ENCODE peak calls at places on chromosomes 7 and 10, in ten cellular contexts. One of them, this sample, is unnamed.

GRCh38 chr7:131859162-131859821 is 302.9 kb upstream of the PODXL start:
- DNase-seq in fibroblast of lung: peak; percentile 73
- DNase-seq in fibroblast of pulmonary artery: peak; percentile 78
- DNase-seq in A549: peak; percentile 77
- DNase-seq in neuronal stem cell: peak; percentile 62
- DNase-seq in heart right ventricle: peak; percentile 49
- DNase-seq in thoracic aorta: peak; percentile 13
- DNase-seq in esophagus squamous epithelium: no peak
- DNase-seq in adrenal gland: peak; percentile 74
- DNase-seq in SJCRH30: peak; percentile 94
- DNase-seq in this sample: peak; percentile 78

GRCh38 chr10:78802866-78803265 is 265.9 kb upstream of the ZMIZ1 start:
- DNase-seq in neuronal stem cell: no peak
- DNase-seq in fibroblast of lung: peak; percentile 64
- DNase-seq in SJCRH30: no peak
- DNase-seq in esophagus squamous epithelium: no peak
- DNase-seq in fibroblast of pulmonary artery: peak; percentile 55
- DNase-seq in heart right ventricle: peak; percentile 71
- DNase-seq in A549: no peak
- DNase-seq in adrenal gland: no peak
- DNase-seq in thoracic aorta: no peak
- DNase-seq in this sample: peak; percentile 18

GRCh38 chr10:10860455-10860976 is 157.2 kb upstream of the CELF2 start:
- DNase-seq in esophagus squamous epithelium: no peak
- DNase-seq in adrenal gland: no peak
- DNase-seq in fibroblast of lung: no peak
- DNase-seq in A549: no peak
- DNase-seq in fibroblast of pulmonary artery: no peak
- DNase-seq in SJCRH30: no peak
- DNase-seq in thoracic aorta: no peak
- DNase-seq in neuronal stem cell: no peak
- DNase-seq in heart right ventricle: no peak
- DNase-seq in this sample: no peak

GRCh38 chr7:115145512-115145911 is 223.6 kb downstream of the MDFIC start:
- DNase-seq in thoracic aorta: no peak
- DNase-seq in fibroblast of pulmonary artery: peak; percentile 79
- DNase-seq in SJCRH30: no peak
- DNase-seq in heart right ventricle: no peak
- DNase-seq in neuronal stem cell: no peak
- DNase-seq in A549: no peak
- DNase-seq in fibroblast of lung: peak; percentile 13
- DNase-seq in adrenal gland: no peak
- DNase-seq in esophagus squamous epithelium: no peak
- DNase-seq in this sample: no peak

GRCh38 chr10:4303045-4303444 is 518.0 kb upstream of the KLF6 start:
- DNase-seq in neuronal stem cell: no peak
- DNase-seq in thoracic aorta: no peak
- DNase-seq in esophagus squamous epithelium: no peak
- DNase-seq in fibroblast of lung: no peak
- DNase-seq in heart right ventricle: no peak
- DNase-seq in adrenal gland: no peak
- DNase-seq in A549: peak; percentile 4
- DNase-seq in SJCRH30: no peak
- DNase-seq in fibroblast of pulmonary artery: peak; percentile 41
- DNase-seq in this sample: no peak

GRCh38 chr7:112428715-112429114 is 21.5 kb upstream of the IFRD1 start:
- DNase-seq in heart right ventricle: no peak
- DNase-seq in SJCRH30: no peak
- DNase-seq in fibroblast of lung: no peak
- DNase-seq in adrenal gland: no peak
- DNase-seq in fibroblast of pulmonary artery: no peak
- DNase-seq in neuronal stem cell: no peak
- DNase-seq in thoracic aorta: no peak
- DNase-seq in A549: no peak
- DNase-seq in esophagus squamous epithelium: no peak
- DNase-seq in this sample: no peak

GRCh38 chr7:141700291-141700847 is 1.6 kb downstream of the DENND11 start:
- DNase-seq in neuronal stem cell: no peak
- DNase-seq in fibroblast of pulmonary artery: no peak
- DNase-seq in thoracic aorta: no peak
- DNase-seq in adrenal gland: no peak
- DNase-seq in A549: no peak
- DNase-seq in SJCRH30: no peak
- DNase-seq in esophagus squamous epithelium: no peak
- DNase-seq in heart right ventricle: no peak
- DNase-seq in fibroblast of lung: no peak
- DNase-seq in this sample: no peak

GRCh38 chr7:102306916-102307677 is 20.4 kb downstream of the SH2B2 start:
- DNase-seq in adrenal gland: peak; percentile 45
- DNase-seq in thoracic aorta: no peak
- DNase-seq in heart right ventricle: peak; percentile 43
- DNase-seq in fibroblast of pulmonary artery: no peak
- DNase-seq in A549: peak; percentile 59
- DNase-seq in neuronal stem cell: no peak
- DNase-seq in fibroblast of lung: peak; percentile 61
- DNase-seq in esophagus squamous epithelium: peak; percentile 40
- DNase-seq in SJCRH30: peak; percentile 90
- DNase-seq in this sample: peak; percentile 68

GRCh38 chr10:58448121-58448935 is 63.1 kb downstream of the TFAM start:
- DNase-seq in thoracic aorta: no peak
- DNase-seq in fibroblast of lung: no peak
- DNase-seq in heart right ventricle: no peak
- DNase-seq in adrenal gland: no peak
- DNase-seq in fibroblast of pulmonary artery: no peak
- DNase-seq in neuronal stem cell: no peak
- DNase-seq in esophagus squamous epithelium: no peak
- DNase-seq in SJCRH30: no peak
- DNase-seq in A549: no peak
- DNase-seq in this sample: no peak

GRCh38 chr7:73622909-73623797 is 1.2 kb downstream of the MLXIPL start:
- DNase-seq in fibroblast of lung: no peak
- DNase-seq in neuronal stem cell: no peak
- DNase-seq in heart right ventricle: peak; percentile 54
- DNase-seq in A549: no peak
- DNase-seq in adrenal gland: peak; percentile 89
- DNase-seq in fibroblast of pulmonary artery: peak; percentile 23
- DNase-seq in esophagus squamous epithelium: no peak
- DNase-seq in thoracic aorta: no peak
- DNase-seq in SJCRH30: peak; percentile 62
- DNase-seq in this sample: no peak

DNA sequence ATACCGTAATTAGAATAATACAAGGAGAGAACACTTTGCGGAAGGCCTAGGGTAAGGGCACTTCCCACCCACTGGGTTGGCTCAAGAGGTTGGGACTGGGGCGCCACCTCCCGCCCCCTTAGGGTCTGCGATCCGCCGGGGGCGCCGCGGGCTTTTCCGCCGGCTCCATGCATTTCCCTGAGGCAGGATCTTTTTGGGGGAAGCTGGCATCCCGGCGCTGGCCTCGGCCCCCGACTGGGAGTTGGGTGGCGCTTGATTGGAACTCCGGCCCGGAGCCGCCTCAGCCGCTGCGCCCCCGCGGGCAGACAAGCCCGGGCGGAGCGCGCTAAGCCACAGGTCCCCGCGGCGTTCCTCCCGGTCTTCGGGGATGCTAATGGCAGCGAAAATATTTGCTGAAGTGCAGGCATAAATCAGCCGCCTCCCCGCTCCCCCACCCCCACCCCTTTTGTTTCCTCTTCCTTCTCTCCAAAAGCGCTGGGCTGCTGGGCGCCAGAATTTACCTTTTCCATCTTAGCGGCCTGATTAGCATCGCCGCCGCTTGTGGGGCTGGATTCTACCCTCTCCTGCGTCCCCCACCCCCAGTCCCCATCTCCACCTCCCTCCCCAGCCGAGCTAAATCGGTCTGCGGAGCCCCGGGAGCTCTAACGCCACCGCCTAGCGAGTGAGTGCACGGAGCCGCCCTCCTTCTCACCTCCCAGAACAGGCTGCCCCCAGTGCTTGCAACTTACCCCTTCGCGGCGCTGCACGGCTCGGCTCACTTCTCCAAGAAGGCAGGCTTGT is 5.1 kb downstream of the UNC5B start:
- DNase-seq in heart right ventricle: peak; percentile 36
- DNase-seq in fibroblast of pulmonary artery: no peak
- DNase-seq in SJCRH30: no peak
- DNase-seq in adrenal gland: no peak
- DNase-seq in thoracic aorta: no peak
- DNase-seq in A549: no peak
- DNase-seq in fibroblast of lung: peak; percentile 48
- DNase-seq in esophagus squamous epithelium: no peak
- DNase-seq in neuronal stem cell: no peak
- DNase-seq in this sample: peak; percentile 43
- H3K4me3 ChIP-seq in heart right ventricle: peak overlapping the region; percentile 96
- H3K4me3 ChIP-seq in fibroblast of pulmonary artery: peak overlapping the region; percentile 97
- H3K4me3 ChIP-seq in SJCRH30: no peak overlapping the region
- H3K4me3 ChIP-seq in adrenal gland: peak overlapping the region; percentile 30
- H3K4me3 ChIP-seq in thoracic aorta: peak overlapping the region; percentile 87
- H3K4me3 ChIP-seq in A549: peak overlapping the region; percentile 42
- H3K4me3 ChIP-seq in fibroblast of lung: peak overlapping the region; percentile 78
- H3K4me3 ChIP-seq in esophagus squamous epithelium: peak overlapping the region; percentile 71
- H3K4me3 ChIP-seq in neuronal stem cell: peak overlapping the region; percentile 57
- H3K4me3 ChIP-seq in this sample: peak overlapping the region; percentile 97

GRCh38 chr10:314381-314780 is 179.1 kb downstream of the ZMYND11 start:
- DNase-seq in adrenal gland: no peak
- DNase-seq in fibroblast of pulmonary artery: no peak
- DNase-seq in A549: no peak
- DNase-seq in neuronal stem cell: no peak
- DNase-seq in esophagus squamous epithelium: no peak
- DNase-seq in thoracic aorta: no peak
- DNase-seq in SJCRH30: no peak
- DNase-seq in fibroblast of lung: no peak
- DNase-seq in heart right ventricle: no peak
- DNase-seq in this sample: no peak

GRCh38 chr10:310371-310770 is 175.1 kb downstream of the ZMYND11 start:
- DNase-seq in heart right ventricle: no peak
- DNase-seq in fibroblast of pulmonary artery: no peak
- DNase-seq in adrenal gland: no peak
- DNase-seq in neuronal stem cell: no peak
- DNase-seq in SJCRH30: no peak
- DNase-seq in A549: no peak
- DNase-seq in fibroblast of lung: no peak
- DNase-seq in esophagus squamous epithelium: no peak
- DNase-seq in thoracic aorta: no peak
- DNase-seq in this sample: no peak

GRCh38 chr10:310976-311639 is 175.9 kb downstream of the ZMYND11 start:
- DNase-seq in heart right ventricle: no peak
- DNase-seq in fibroblast of pulmonary artery: no peak
- DNase-seq in fibroblast of lung: peak; percentile 40
- DNase-seq in A549: no peak
- DNase-seq in neuronal stem cell: no peak
- DNase-seq in adrenal gland: no peak
- DNase-seq in SJCRH30: no peak
- DNase-seq in esophagus squamous epithelium: no peak
- DNase-seq in thoracic aorta: no peak
- DNase-seq in this sample: no peak

GRCh38 chr10:314871-315270 is 179.6 kb downstream of the ZMYND11 start:
- DNase-seq in neuronal stem cell: no peak
- DNase-seq in A549: no peak
- DNase-seq in fibroblast of lung: peak; percentile 63
- DNase-seq in thoracic aorta: no peak
- DNase-seq in SJCRH30: no peak
- DNase-seq in adrenal gland: no peak
- DNase-seq in fibroblast of pulmonary artery: peak; percentile 6
- DNase-seq in esophagus squamous epithelium: no peak
- DNase-seq in heart right ventricle: no peak
- DNase-seq in this sample: no peak

GRCh38 chr10:311901-312665 is 176.8 kb downstream of the ZMYND11 start:
- DNase-seq in thoracic aorta: no peak
- DNase-seq in fibroblast of lung: no peak
- DNase-seq in adrenal gland: no peak
- DNase-seq in fibroblast of pulmonary artery: no peak
- DNase-seq in A549: no peak
- DNase-seq in SJCRH30: no peak
- DNase-seq in neuronal stem cell: no peak
- DNase-seq in heart right ventricle: no peak
- DNase-seq in esophagus squamous epithelium: no peak
- DNase-seq in this sample: no peak
- H3K4me3 ChIP-seq in thoracic aorta: no peak overlapping the region
- H3K4me3 ChIP-seq in fibroblast of lung: no peak overlapping the region
- H3K4me3 ChIP-seq in adrenal gland: no peak overlapping the region
- H3K4me3 ChIP-seq in fibroblast of pulmonary artery: no peak overlapping the region
- H3K4me3 ChIP-seq in A549: no peak overlapping the region
- H3K4me3 ChIP-seq in SJCRH30: no peak overlapping the region
- H3K4me3 ChIP-seq in neuronal stem cell: no peak overlapping the region
- H3K4me3 ChIP-seq in heart right ventricle: no peak overlapping the region
- H3K4me3 ChIP-seq in esophagus squamous epithelium: no peak overlapping the region
- H3K4me3 ChIP-seq in this sample: no peak overlapping the region

DNA sequence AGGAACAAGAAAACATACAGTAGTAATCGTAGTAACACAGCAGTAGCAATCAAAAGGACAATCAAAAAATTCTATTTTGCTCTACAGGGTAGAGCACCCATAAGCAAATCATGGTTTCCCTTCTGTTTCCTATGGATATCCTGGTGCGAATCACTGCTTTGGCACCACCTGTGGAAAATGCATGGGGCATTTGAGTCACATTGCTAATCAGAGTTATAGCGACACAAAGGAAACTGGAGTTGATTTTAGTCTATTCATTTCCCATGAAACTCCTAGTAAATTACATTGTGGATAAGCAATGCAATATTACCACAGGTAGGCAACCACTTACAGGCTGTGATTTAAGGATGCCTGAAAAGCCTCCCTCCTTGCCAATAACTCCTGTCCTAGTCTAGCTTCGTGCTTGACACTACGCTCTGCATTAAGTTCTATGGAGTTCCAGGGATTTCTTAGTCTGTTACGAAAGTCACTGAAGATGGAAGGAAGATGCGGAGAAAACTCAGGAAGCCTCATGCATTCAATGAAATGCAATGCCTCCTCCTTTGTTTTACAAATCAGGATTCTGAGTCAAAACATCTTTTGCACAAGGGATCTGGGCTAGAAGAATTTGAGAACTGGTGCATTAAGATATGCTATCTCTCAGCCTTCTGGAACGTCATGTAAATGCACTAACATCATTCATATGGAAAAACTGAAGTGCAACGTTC is 188.4 kb downstream of the DGKI start:
- DNase-seq in SJCRH30: no peak
- DNase-seq in esophagus squamous epithelium: no peak
- DNase-seq in thoracic aorta: no peak
- DNase-seq in heart right ventricle: no peak
- DNase-seq in neuronal stem cell: no peak
- DNase-seq in adrenal gland: no peak
- DNase-seq in fibroblast of lung: no peak
- DNase-seq in A549: no peak
- DNase-seq in fibroblast of pulmonary artery: no peak
- DNase-seq in this sample: no peak
- H3K4me3 ChIP-seq in SJCRH30: no peak overlapping the region
- H3K4me3 ChIP-seq in esophagus squamous epithelium: no peak overlapping the region
- H3K4me3 ChIP-seq in thoracic aorta: no peak overlapping the region
- H3K4me3 ChIP-seq in heart right ventricle: no peak overlapping the region
- H3K4me3 ChIP-seq in neuronal stem cell: no peak overlapping the region
- H3K4me3 ChIP-seq in adrenal gland: no peak overlapping the region
- H3K4me3 ChIP-seq in fibroblast of lung: no peak overlapping the region
- H3K4me3 ChIP-seq in A549: no peak overlapping the region
- H3K4me3 ChIP-seq in fibroblast of pulmonary artery: no peak overlapping the region
- H3K4me3 ChIP-seq in this sample: no peak overlapping the region

DNA sequence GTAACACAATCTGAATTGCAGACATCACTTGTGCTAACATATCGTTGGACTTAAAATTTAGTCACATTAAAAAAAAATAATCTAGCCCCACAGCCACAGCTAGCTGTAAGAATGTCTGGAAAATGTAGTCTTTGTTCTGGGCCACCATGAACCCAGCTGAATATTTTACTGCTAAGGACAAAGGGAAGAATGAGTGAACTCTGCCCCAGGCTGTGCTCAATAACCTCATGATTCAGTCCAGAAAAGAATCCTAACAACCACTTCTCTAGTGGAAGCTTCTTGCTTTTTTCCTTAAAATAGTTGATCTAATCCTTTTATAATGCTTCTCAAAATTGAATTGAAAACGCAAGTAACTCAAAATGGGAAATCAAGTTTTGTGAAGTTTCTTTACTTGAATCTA is 25.6 kb upstream of the SOSTDC1 start:
- DNase-seq in A549: no peak
- DNase-seq in SJCRH30: peak; percentile 38
- DNase-seq in esophagus squamous epithelium: no peak
- DNase-seq in adrenal gland: no peak
- DNase-seq in neuronal stem cell: no peak
- DNase-seq in fibroblast of pulmonary artery: no peak
- DNase-seq in heart right ventricle: no peak
- DNase-seq in thoracic aorta: no peak
- DNase-seq in fibroblast of lung: peak; percentile 10
- DNase-seq in this sample: no peak
- H3K4me3 ChIP-seq in A549: no peak overlapping the region
- H3K4me3 ChIP-seq in SJCRH30: no peak overlapping the region
- H3K4me3 ChIP-seq in esophagus squamous epithelium: no peak overlapping the region
- H3K4me3 ChIP-seq in adrenal gland: no peak overlapping the region
- H3K4me3 ChIP-seq in neuronal stem cell: no peak overlapping the region
- H3K4me3 ChIP-seq in fibroblast of pulmonary artery: no peak overlapping the region
- H3K4me3 ChIP-seq in heart right ventricle: no peak overlapping the region
- H3K4me3 ChIP-seq in thoracic aorta: no peak overlapping the region
- H3K4me3 ChIP-seq in fibroblast of lung: no peak overlapping the region
- H3K4me3 ChIP-seq in this sample: no peak overlapping the region